ENCODE peak calls at places on chromosomes 12 and 14, in nine cellular contexts. Z is brain microvascular endothelial cell; F is pulmonary artery endothelial cell; Q is activated CD8-positive, alpha-beta T cell treated with anti-CD3 and anti-CD28 coated beads, Interleukin-2, amount 10 ng/mL, durations not matched to agents 7 days and 5 days; P is B cell; C is stimulated activated CD8-positive, alpha-beta memory T cell treated with anti-CD3 and anti-CD28 coated beads, Interleukin-7, amount 100 ng/mL, for 1 hour; X is AG08396; W is amygdala; A is body of pancreas. S is an unnamed sample.

GRCh38 chr12:132422057-132423043 is 67.6 kb upstream of the FBRSL1 start:
- DNase-seq in Z (no peak), F (no peak), Q (no peak), P (no peak), C (no peak), X (no peak), W (no peak), A (no peak), S (no peak)

GRCh38 chr12:53515291-53515680 is 8.0 kb upstream of the NPFF start:
- DNase-seq in Z (no peak), F (no peak), Q (no peak), P (no peak), C (no peak), X (no peak), W (no peak), A (no peak), S (no peak)

GRCh38 chr14:68246074-68246980 is 426.7 kb downstream of the RAD51B start:
- DNase-seq in Z (no peak), F (no peak), Q (no peak), P (no peak), C (no peak), X (no peak), W (no peak), A (peak; percentile 23), S (no peak)

GRCh38 chr12:116318738-116319050 is 41.2 kb upstream of the MED13L start:
- DNase-seq in Z (no peak), F (no peak), Q (no peak), P (no peak), C (no peak), X (peak; percentile 30), W (no peak), A (peak; percentile 46), S (no peak)

GRCh38 chr14:53389207-53389606 is 236.1 kb upstream of the DDHD1 start:
- DNase-seq in Z (no peak), F (no peak), Q (no peak), P (no peak), C (no peak), X (no peak), W (no peak), A (no peak), S (no peak)

GRCh38 chr12:98399532-98399931 is 115.9 kb upstream of the TMPO start:
- DNase-seq in Z (peak; percentile 90), F (peak; percentile 54), Q (peak; percentile 76), P (no peak), C (peak; percentile 19), X (peak; percentile 52), W (no peak), A (no peak), S (peak; percentile 34)

GRCh38 chr12:55797068-55797467 is 20.5 kb downstream of the SARNP start:
- DNase-seq in Z (peak; percentile 33), F (no peak), Q (no peak), P (peak; percentile 19), C (no peak), X (peak; percentile 36), W (peak; percentile 1), A (no peak), S (no peak)

GRCh38 chr14:23297878-23298277 is 4.8 kb downstream of the PPP1R3E start:
- DNase-seq in Z (no peak), F (no peak), Q (no peak), P (no peak), C (no peak), X (no peak), W (no peak), A (no peak), S (no peak)

GRCh38 chr12:105318651-105319483 is 11.6 kb upstream of the C12orf75 start:
- DNase-seq in Z (no peak), F (no peak), Q (no peak), P (no peak), C (no peak), X (no peak), W (no peak), A (no peak), S (no peak)

GRCh38 chr12:42981379-42981778 is 391.8 kb upstream of the PRICKLE1 start:
- DNase-seq in Z (peak; percentile 66), F (no peak), Q (no peak), P (no peak), C (no peak), X (peak; percentile 5), W (no peak), A (no peak), S (no peak)

GRCh38 chr14:101033446-101034165 is 130.1 kb upstream of the RTL1 start:
- DNase-seq in Z (no peak), F (no peak), Q (no peak), P (no peak), C (no peak), X (no peak), W (no peak), A (no peak), S (no peak)

GRCh38 chr12:127570793-127571360 is 696.1 kb upstream of the TMEM132C start:
- DNase-seq in Z (no peak), F (no peak), Q (no peak), P (no peak), C (no peak), X (no peak), W (no peak), A (no peak), S (no peak)

GRCh38 chr12:122793685-122794106 is 19.3 kb downstream of the CCDC62 start:
- DNase-seq in Z (peak; percentile 29), F (peak; percentile 29), Q (peak; percentile 41), P (peak; percentile 58), C (no peak), X (peak; percentile 61), W (no peak), A (peak; percentile 19), S (peak; percentile 18)

GRCh38 chr12:45234134-45234865 is 18.4 kb downstream of the ANO6 start:
- DNase-seq in Z (peak; percentile 94), F (peak; percentile 92), Q (no peak), P (no peak), C (no peak), X (peak; percentile 83), W (no peak), A (peak; percentile 15), S (no peak)

GRCh38 chr12:130768120-130768519 is 52.0 kb upstream of the RIMBP2 start:
- DNase-seq in Z (no peak), F (no peak), Q (no peak), P (no peak), C (no peak), X (no peak), W (no peak), A (no peak), S (no peak)

GRCh38 chr14:31937730-31938346 is 139.3 kb upstream of the ARHGAP5 start:
- DNase-seq in Z (peak; percentile 89), F (peak; percentile 30), Q (peak; percentile 74), P (no peak), C (peak; percentile 13), X (peak; percentile 63), W (peak; percentile 11), A (peak; percentile 44), S (peak; percentile 47)

GRCh38 chr14:97379091-97379531 is 581.9 kb downstream of the VRK1 start:
- DNase-seq in Z (no peak), F (no peak), Q (peak; percentile 76), P (no peak), C (peak; percentile 6), X (no peak), W (no peak), A (no peak), S (no peak)

GRCh38 chr14:68977741-68978549 is 1.2 kb downstream of the ACTN1 start:
- DNase-seq in Z (peak; percentile 74), F (no peak), Q (peak; percentile 80), P (peak; percentile 52), C (no peak), X (peak; percentile 85), W (no peak), A (peak; percentile 66), S (no peak)

GRCh38 chr12:14164266-14164665 is 182.9 kb upstream of the GRIN2B start:
- DNase-seq in Z (no peak), F (no peak), Q (no peak), P (no peak), C (no peak), X (no peak), W (no peak), A (no peak), S (no peak)

GRCh38 chr12:29616664-29617409 is 119.4 kb upstream of the OVCH1 start:
- DNase-seq in Z (peak; percentile 95), F (no peak), Q (no peak), P (no peak), C (no peak), X (peak; percentile 57), W (no peak), A (no peak), S (no peak)

GRCh38 chr14:55075628-55076027 is 24.2 kb downstream of the MAPK1IP1L start:
- DNase-seq in Z (peak; percentile 64), F (no peak), Q (no peak), P (no peak), C (no peak), X (peak; percentile 24), W (no peak), A (no peak), S (no peak)

GRCh38 chr12:20445693-20446092 is 77.4 kb downstream of the PDE3A start:
- DNase-seq in Z (peak; percentile 78), F (no peak), Q (no peak), P (no peak), C (no peak), X (no peak), W (no peak), A (no peak), S (no peak)

GRCh38 chr14:81301371-81301770 is 80.6 kb upstream of the GTF2A1 start:
- DNase-seq in Z (no peak), F (no peak), Q (no peak), P (no peak), C (no peak), X (no peak), W (no peak), A (no peak), S (no peak)

GRCh38 chr12:67223225-67223624 is 45.9 kb upstream of the CAND1 start:
- DNase-seq in Z (no peak), F (no peak), Q (no peak), P (no peak), C (no peak), X (no peak), W (no peak), A (no peak), S (no peak)

GRCh38 chr12:116164976-116165425 is 112.5 kb downstream of the MED13L start:
- DNase-seq in Z (no peak), F (no peak), Q (no peak), P (no peak), C (no peak), X (no peak), W (no peak), A (no peak), S (no peak)

GRCh38 chr12:54261817-54262402 is 18.0 kb downstream of the CBX5 start:
- DNase-seq in Z (no peak), F (no peak), Q (no peak), P (no peak), C (no peak), X (no peak), W (no peak), A (no peak), S (no peak)

S was measured in GM06990.